ENCODE peak calls at places on chromosomes 11 and 22, in six cellular contexts. S, O, W, Q, H and I are unnamed samples.

GRCh38 chr11:66020212-66020611 is 6.1 kb downstream of the CATSPER1 start:
- DNase-seq in S (peak; percentile 37), O (no peak), W (no peak), Q (no peak), H (no peak), I (no peak)

GRCh38 chr22:50697667-50698506 is 25.3 kb downstream of the SHANK3 start:
- DNase-seq in S (peak; percentile 50), O (peak; percentile 56), W (no peak), Q (no peak), H (peak; percentile 63), I (no peak)

GRCh38 chr11:2304156-2305139 is 2.6 kb downstream of the TSPAN32 start:
- DNase-seq in S (peak; percentile 61), O (peak; percentile 60), W (no peak), Q (no peak), H (peak; percentile 61), I (no peak)

GRCh38 chr11:45182902-45183301 is 36.5 kb downstream of the PRDM11 start:
- DNase-seq in S (no peak), O (peak; percentile 81), W (no peak), Q (peak; percentile 54), H (no peak), I (no peak)

GRCh38 chr22:44032126-44032730 is 8.1 kb downstream of the PARVB start:
- DNase-seq in S (no peak), O (no peak), W (no peak), Q (no peak), H (no peak), I (no peak)

GRCh38 chr22:48182896-48183805 is 1420.7 kb downstream of the TBC1D22A start:
- DNase-seq in S (no peak), O (no peak), W (no peak), Q (no peak), H (no peak), I (no peak)

GRCh38 chr11:83721286-83721685 is 435.1 kb upstream of the CCDC90B start:
- DNase-seq in S (no peak), O (no peak), W (no peak), Q (no peak), H (no peak), I (no peak)

GRCh38 chr11:60786811-60787567 is 1.9 kb downstream of the MS4A10 start:
- DNase-seq in S (peak; percentile 85), O (no peak), W (peak; percentile 29), Q (no peak), H (no peak), I (no peak)

GRCh38 chr22:36331306-36331911 is 56.4 kb downstream of the MYH9 start:
- DNase-seq in S (peak; percentile 90), O (peak; percentile 92), W (peak; percentile 88), Q (no peak), H (peak; percentile 85), I (peak; percentile 70)

GRCh38 chr11:110479445-110480101 is 49.8 kb downstream of the FDX1 start:
- DNase-seq in S (no peak), O (no peak), W (peak; percentile 25), Q (no peak), H (no peak), I (no peak)

GRCh38 chr22:37103696-37104452 is 5.6 kb downstream of the TMPRSS6 start:
- DNase-seq in S (no peak), O (no peak), W (no peak), Q (no peak), H (no peak), I (no peak)

GRCh38 chr11:14374922-14375630 is 16.1 kb upstream of the RRAS2 start:
- DNase-seq in S (no peak), O (peak; percentile 79), W (no peak), Q (peak; percentile 40), H (no peak), I (no peak)

GRCh38 chr11:26193714-26194373 is 138.1 kb upstream of the ANO3 start:
- DNase-seq in S (no peak), O (no peak), W (peak; percentile 43), Q (no peak), H (no peak), I (no peak)

GRCh38 chr11:132093861-132094260 is 723.4 kb downstream of the NTM start:
- DNase-seq in S (no peak), O (no peak), W (no peak), Q (no peak), H (no peak), I (no peak)

GRCh38 chr11:66106786-66107599 is 36.9 kb downstream of the PACS1 start:
- DNase-seq in S (no peak), O (no peak), W (no peak), Q (no peak), H (no peak), I (no peak)

GRCh38 chr11:130801287-130802146 is 114.8 kb downstream of the SNX19 start:
- DNase-seq in S (no peak), O (no peak), W (no peak), Q (no peak), H (no peak), I (no peak)

GRCh38 chr22:18076060-18076497 is 1.7 kb upstream of the PEX26 start:
- DNase-seq in S (no peak), O (peak; percentile 78), W (peak; percentile 93), Q (peak; percentile 88), H (peak; percentile 63), I (peak; percentile 22)

DNA sequence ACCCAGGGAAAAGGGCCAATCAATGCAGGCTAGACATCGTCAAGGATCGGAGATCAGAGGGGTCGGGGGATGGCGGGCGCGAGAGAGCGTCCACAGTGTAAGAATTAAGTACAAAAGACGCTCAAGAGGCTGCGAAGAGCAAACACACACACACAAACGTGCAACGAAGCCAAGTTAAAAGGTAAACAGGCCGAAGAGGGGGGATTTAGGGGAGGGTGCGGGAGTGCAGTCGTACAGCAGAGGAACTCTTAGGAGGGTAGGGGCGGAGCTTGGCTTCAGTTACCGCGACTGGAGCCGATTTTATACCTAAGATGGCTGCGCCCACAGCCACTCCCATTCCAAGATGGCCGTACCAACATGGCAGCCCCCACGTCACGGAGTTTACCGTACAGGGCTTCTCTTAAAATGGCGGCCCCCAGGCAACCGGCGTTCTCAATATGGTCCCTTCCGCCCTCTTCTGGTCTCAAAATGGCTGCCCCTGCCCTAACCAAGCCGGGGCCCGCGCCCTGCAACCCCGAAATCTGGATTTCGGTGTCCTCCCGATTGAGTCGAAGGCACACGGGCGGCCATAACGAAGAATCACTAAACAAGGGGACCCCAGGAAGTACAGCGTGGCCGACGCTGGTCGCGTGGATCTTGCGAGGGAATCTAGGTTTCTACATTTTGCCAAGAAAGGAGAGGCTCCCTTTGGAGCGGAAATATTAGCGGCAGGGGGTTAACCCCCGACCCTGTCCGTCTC is 2.0 kb downstream of the GNG3 start:
- DNase-seq in S (peak; percentile 97), O (peak; percentile 98), W (peak; percentile 99), Q (peak; percentile 99), H (peak; percentile 97), I (peak; percentile 97)
- H3K27ac ChIP-seq in S (peak overlapping the region; percentile 90), O (peak overlapping the region; percentile 96), W (peak overlapping the region; percentile 98), Q (peak overlapping the region; percentile 98), H (peak overlapping the region; percentile 99), I (peak overlapping the region; percentile 88)

GRCh38 chr11:102111787-102112653 is 1.8 kb downstream of the YAP1 start:
- DNase-seq in S (no peak), O (no peak), W (peak; percentile 83), Q (peak; percentile 60), H (no peak), I (peak; percentile 20)
- H3K4me3 ChIP-seq in S (peak overlapping the region; percentile 73), O (peak overlapping the region; percentile 98), W (peak overlapping the region; percentile 21), Q (peak overlapping the region; percentile 79), H (peak overlapping the region; percentile 80), I (peak overlapping the region; percentile 7)

GRCh38 chr22:42076764-42077485 is 2.6 kb upstream of the SMDT1 start:
- DNase-seq in S (no peak), O (no peak), W (no peak), Q (no peak), H (no peak), I (no peak)

GRCh38 chr22:42074153-42074750 is at the start of gene PHETA2:
- DNase-seq in S (peak; percentile 82), O (peak; percentile 68), W (peak; percentile 52), Q (peak; percentile 32), H (peak; percentile 85), I (peak; percentile 30)

GRCh38 chr22:42073568-42074152 is 388 bp upstream of the PHETA2 start:
- DNase-seq in S (no peak), O (no peak), W (no peak), Q (no peak), H (no peak), I (no peak)

GRCh38 chr22:42074846-42075245 is 798 bp downstream of the PHETA2 start:
- DNase-seq in S (no peak), O (no peak), W (no peak), Q (no peak), H (no peak), I (no peak)

DNA sequence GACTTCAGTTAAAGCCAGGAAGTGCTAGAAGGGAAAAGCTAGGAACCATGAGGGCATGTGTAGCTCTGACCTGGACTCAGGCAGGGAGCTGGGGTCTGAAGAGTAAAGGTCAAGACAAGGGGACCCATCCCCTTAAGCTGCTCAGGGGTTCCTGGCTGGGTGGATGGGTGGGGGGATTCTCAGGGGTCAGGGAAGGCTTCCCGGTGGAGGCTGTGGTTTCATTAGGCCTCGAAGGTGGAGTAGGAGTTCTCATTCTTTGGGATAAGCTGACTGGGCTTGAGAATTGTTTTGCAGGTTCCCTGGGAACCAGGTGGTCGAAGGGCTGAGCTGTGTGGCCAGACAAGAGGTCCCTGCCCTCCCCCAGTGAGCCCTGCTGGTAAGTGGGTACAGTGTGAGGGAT is 1.2 kb downstream of the PHETA2 start:
- DNase-seq in S (no peak), O (no peak), W (no peak), Q (no peak), H (no peak), I (no peak)
- H3K27ac ChIP-seq in S (peak overlapping the region; percentile 89), O (no peak overlapping the region), W (peak overlapping the region; percentile 86), Q (no peak overlapping the region), H (peak overlapping the region; percentile 90), I (no peak overlapping the region)

GRCh38 chr11:3866206-3866605 is 10.7 kb downstream of the STIM1 start:
- DNase-seq in S (no peak), O (no peak), W (no peak), Q (no peak), H (peak; percentile 84), I (no peak)

GRCh38 chr11:3861698-3862097 is 6.2 kb downstream of the STIM1 start:
- DNase-seq in S (no peak), O (no peak), W (no peak), Q (no peak), H (no peak), I (no peak)

GRCh38 chr11:3865388-3866193 is 10.1 kb downstream of the STIM1 start:
- DNase-seq in S (no peak), O (no peak), W (no peak), Q (no peak), H (no peak), I (no peak)

GRCh38 chr11:3867209-3868071 is 12.0 kb downstream of the STIM1 start:
- DNase-seq in S (no peak), O (no peak), W (peak; percentile 39), Q (no peak), H (no peak), I (no peak)

GRCh38 chr11:3866836-3867208 is 11.4 kb downstream of the STIM1 start:
- DNase-seq in S (no peak), O (no peak), W (no peak), Q (no peak), H (no peak), I (no peak)
- H3K4me3 ChIP-seq in S (no peak overlapping the region), O (no peak overlapping the region), W (no peak overlapping the region), Q (no peak overlapping the region), H (no peak overlapping the region), I (no peak overlapping the region)

GRCh38 chr11:114059278-114059983 is at the start of gene ZBTB16:
- DNase-seq in S (peak; percentile 95), O (peak; percentile 90), W (peak; percentile 92), Q (peak; percentile 95), H (peak; percentile 95), I (peak; percentile 56)
- H3K27ac ChIP-seq in S (peak within 1 kb of the TSS; percentile 79), O (peak within 1 kb of the TSS; percentile 70), W (peak within 1 kb of the TSS; percentile 95), Q (no peak within 1 kb of the TSS), H (peak within 1 kb of the TSS; percentile 98), I (no peak within 1 kb of the TSS)